ENCODE peak calls at places on chromosomes 2 and 18, in seven cellular contexts. T, P, V, K, G, D and N are unnamed samples.

GRCh38 chr2:70557171-70557838 is 3.7 kb upstream of the TGFA start:
- DNase-seq in G (no peak), P (peak), V (no peak), T (no peak), D (no peak), K (peak), N (no peak)

GRCh38 chr2:170052151-170052550 is 125.8 kb upstream of the MYO3B start:
- DNase-seq in G (no peak), P (no peak), T (no peak), D (no peak), V (no peak), K (no peak), N (no peak)

GRCh38 chr2:162989507-162989906 is 150.9 kb upstream of the KCNH7 start:
- DNase-seq in D (no peak), K (peak), V (no peak), G (no peak), T (no peak), P (no peak), N (no peak)

GRCh38 chr2:225920621-225921020 is 521.1 kb downstream of the NYAP2 start:
- DNase-seq in D (no peak), T (no peak), G (no peak), K (no peak), P (no peak), V (no peak), N (no peak)

GRCh38 chr18:37533647-37534565 is 31.7 kb downstream of the CELF4 start:
- DNase-seq in V (no peak), G (no peak), T (no peak), K (no peak), P (no peak), D (no peak), N (no peak)

GRCh38 chr18:75133721-75134645 is 75.0 kb downstream of the PTGR3 start:
- DNase-seq in P (no peak), G (no peak), K (no peak), D (no peak), V (no peak), T (no peak), N (peak)

GRCh38 chr2:163469561-163469962 is 266.2 kb downstream of the FIGN start:
- DNase-seq in P (peak), K (no peak), T (no peak), V (no peak), G (no peak), D (peak), N (no peak)

GRCh38 chr2:72988726-72989273 is 71.5 kb downstream of the EMX1 start:
- DNase-seq in V (no peak), G (no peak), D (no peak), P (no peak), T (no peak), K (no peak), N (peak)